ENCODE peak calls at places on chromosomes 6 and 20, in seven cellular contexts. O is CD8-positive, alpha-beta T cell; M is mammary epithelial cell; B is effector memory CD4-positive, alpha-beta T cell; Y is CD4-positive, CD25-positive, alpha-beta regulatory T cell; J is left lung; R is RWPE1. L is an unnamed sample.

GRCh38 chr6:120260713-120261112 is 911.2 kb upstream of the MAN1A1 start:
- DNase-seq in O (no peak), B (no peak), M (no peak), R (no peak), J (no peak), Y (no peak), L (no peak)

GRCh38 chr6:30386166-30386565 is 41.2 kb downstream of the RPP21 start:
- DNase-seq in J (no peak), O (no peak), M (no peak), B (no peak), Y (no peak), R (no peak), L (no peak)

GRCh38 chr6:41636803-41637178 is 1.5 kb upstream of the MDFI start:
- DNase-seq in J (peak), O (no peak), B (no peak), Y (no peak), R (peak), M (peak), L (no peak)

GRCh38 chr20:54044156-54044555 is 26.2 kb downstream of the BCAS1 start:
- DNase-seq in M (peak), O (no peak), B (no peak), Y (peak), J (no peak), R (no peak), L (no peak)

GRCh38 chr6:2429460-2429859 is 184.1 kb upstream of the GMDS start:
- DNase-seq in O (no peak), R (no peak), B (no peak), J (no peak), M (no peak), Y (no peak), L (no peak)

GRCh38 chr6:87151786-87152527 is 3.4 kb upstream of the ZNF292 start:
- DNase-seq in M (peak), R (peak), Y (peak), B (peak), J (peak), O (peak), L (peak)

GRCh38 chr6:166058064-166058739 is 109.4 kb downstream of the TBXT start:
- DNase-seq in O (no peak), B (no peak), Y (no peak), M (no peak), J (no peak), R (no peak), L (peak)

GRCh38 chr6:133359256-133359655 is 118.1 kb downstream of the EYA4 start:
- DNase-seq in O (no peak), J (no peak), Y (no peak), R (no peak), B (no peak), M (no peak), L (no peak)

GRCh38 chr6:119308048-119308570 is 41.5 kb downstream of the MAN1A1 start:
- DNase-seq in O (no peak), Y (no peak), M (peak), R (peak), J (no peak), B (no peak), L (no peak)

GRCh38 chr20:63416109-63416430 is 54.9 kb upstream of the CHRNA4 start:
- DNase-seq in M (no peak), Y (no peak), J (no peak), B (no peak), R (no peak), O (no peak), L (no peak)

GRCh38 chr6:123168892-123169851 is 173.1 kb downstream of the CLVS2 start:
- DNase-seq in O (no peak), B (no peak), M (no peak), J (no peak), R (no peak), Y (no peak), L (no peak)

GRCh38 chr6:99178168-99178567 is 171.3 kb downstream of the FAXC start:
- DNase-seq in O (no peak), Y (no peak), B (no peak), R (peak), J (no peak), M (peak), L (no peak)

GRCh38 chr6:87198496-87198895 is 43.1 kb downstream of the ZNF292 start:
- DNase-seq in R (no peak), B (no peak), J (no peak), Y (no peak), M (no peak), O (no peak), L (no peak)

GRCh38 chr6:22072939-22073338 is 223.9 kb downstream of the PRL start:
- DNase-seq in R (no peak), M (no peak), Y (no peak), J (no peak), B (no peak), O (no peak), L (no peak)

GRCh38 chr6:93819189-93819588 is 399.8 kb upstream of the EPHA7 start:
- DNase-seq in Y (no peak), R (no peak), J (no peak), M (no peak), O (no peak), B (no peak), L (no peak)

GRCh38 chr20:46057856-46058655 is 29.0 kb downstream of the SLC12A5 start:
- DNase-seq in R (peak), J (peak), M (no peak), B (no peak), O (no peak), Y (peak), L (no peak)

GRCh38 chr20:8330785-8331699 is 199.0 kb downstream of the PLCB1 start:
- DNase-seq in J (no peak), O (no peak), B (no peak), M (no peak), Y (no peak), R (no peak), L (no peak)

GRCh38 chr6:2244261-2245102 is 923 bp downstream of the GMDS start:
- DNase-seq in R (peak), Y (no peak), B (no peak), J (peak), O (no peak), M (peak), L (no peak)

GRCh38 chr6:45486739-45487138 is 109.0 kb upstream of the SUPT3H start:
- DNase-seq in J (no peak), Y (peak), B (no peak), M (no peak), O (no peak), R (no peak), L (no peak)

GRCh38 chr6:13787146-13787545 is 27.2 kb downstream of the MCUR1 start:
- DNase-seq in B (no peak), R (no peak), Y (no peak), M (no peak), O (no peak), J (no peak), L (no peak)

GRCh38 chr6:53734473-53735299 is 60.1 kb upstream of the LRRC1 start:
- DNase-seq in R (peak), O (no peak), Y (peak), J (peak), B (no peak), M (peak), L (no peak)

DNA sequence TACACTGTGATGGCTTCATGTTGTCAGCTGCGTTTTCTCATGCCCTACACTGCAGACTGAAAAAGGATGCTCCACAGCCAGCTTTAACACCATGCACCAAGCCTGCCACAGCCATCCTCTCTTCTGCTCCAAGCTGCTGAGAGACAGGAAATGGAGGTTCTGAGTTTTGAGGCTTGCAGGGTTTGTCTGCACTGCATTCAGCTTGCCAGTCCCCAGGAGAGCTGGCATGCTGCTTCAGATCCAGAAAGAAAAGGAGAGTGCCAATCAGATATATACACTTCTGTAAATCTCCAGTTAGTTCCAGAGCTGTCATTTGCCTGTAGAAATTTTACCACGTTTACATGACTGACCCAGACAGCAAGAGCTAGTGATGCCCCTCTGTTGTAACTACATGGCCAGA is 550.8 kb upstream of the FLRT3 start:
- DNase-seq in O (no peak), M (no peak), J (no peak), Y (no peak), B (no peak), R (no peak), L (no peak)
- H3K27ac ChIP-seq in O (no peak), M (no peak), J (no peak), Y (no peak), B (no peak), R (no peak), L (no peak)

GRCh38 chr6:6695711-6696048 is 107.2 kb downstream of the LY86 start:
- DNase-seq in M (no peak), O (no peak), B (no peak), Y (no peak), R (no peak), J (no peak), L (no peak)
- H3K27ac ChIP-seq in M (no peak), O (no peak), B (no peak), Y (no peak), R (peak), J (peak), L (no peak)

DNA sequence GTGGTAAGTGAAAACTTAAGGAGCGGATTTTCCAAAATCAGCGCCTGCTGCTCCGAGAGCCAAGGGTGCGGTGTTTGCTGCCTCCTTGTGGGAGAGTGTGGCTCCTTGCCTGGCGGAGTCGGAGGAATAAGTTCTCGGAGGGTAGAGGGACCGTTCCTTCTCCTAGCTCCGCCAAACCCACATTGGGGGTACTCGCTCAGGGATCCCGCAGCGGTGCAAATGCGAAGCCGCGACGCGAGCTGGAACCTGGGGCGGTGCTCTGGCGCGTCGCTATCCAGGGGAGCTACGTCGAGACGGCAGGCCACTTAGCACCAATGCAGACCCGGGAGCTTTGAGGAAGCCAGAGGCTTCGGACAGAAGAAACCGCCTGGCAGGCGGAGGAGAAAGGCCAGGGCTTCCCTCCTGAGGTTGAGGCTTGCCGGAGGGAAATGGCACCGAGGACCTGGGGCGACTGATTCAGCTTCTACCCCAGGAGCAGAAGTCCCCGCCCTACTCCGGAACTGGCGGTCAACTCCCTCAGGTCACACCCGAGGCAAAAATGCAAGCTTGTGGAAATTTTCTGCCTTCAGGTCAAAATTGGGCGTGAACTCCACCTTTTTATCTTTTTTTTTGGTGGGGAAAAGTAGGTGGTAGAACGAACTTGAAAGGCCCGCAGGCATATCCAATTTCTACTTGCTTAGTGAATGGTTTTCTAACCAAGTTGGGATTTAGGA is 5.7 kb upstream of the DDX43 start:
- DNase-seq in O (peak), R (peak), B (peak), M (peak), Y (peak), J (peak), L (no peak)
- H3K27ac ChIP-seq in O (peak), R (peak), B (peak), M (no peak), Y (peak), J (peak), L (no peak)

DNA sequence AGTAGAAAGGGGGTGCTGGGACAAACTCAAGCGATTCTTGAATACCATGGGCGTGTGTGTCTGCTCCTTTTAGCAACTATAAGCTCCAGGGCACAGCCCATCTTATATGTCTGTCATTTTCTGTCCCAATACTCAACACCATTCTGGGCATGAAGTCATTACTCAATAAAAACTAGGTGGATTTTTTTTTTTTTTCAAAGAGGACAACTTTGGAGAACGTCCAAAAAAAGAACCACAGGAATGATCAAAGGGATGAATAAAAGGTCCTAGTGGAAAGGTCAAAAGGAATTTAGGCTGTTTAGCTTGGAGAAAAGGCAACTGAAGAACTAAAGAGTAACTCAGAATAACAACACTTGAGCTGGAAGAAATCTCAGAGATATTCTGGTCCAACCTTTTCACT is 24.4 kb downstream of the UQCC1 start:
- DNase-seq in R (peak), M (peak), B (no peak), J (no peak), O (no peak), Y (no peak), L (no peak)
- H3K27ac ChIP-seq in R (peak), M (no peak), B (no peak), J (no peak), O (no peak), Y (no peak), L (no peak)

L was measured in caudate nucleus.